ENCODE peak calls at places on chromosome 19, in four cellular contexts. F is tibial artery; G is PC-3; W is CD4-positive, alpha-beta T cell. H is an unnamed sample.

GRCh38 chr19:6521718-6522646 is 8.8 kb upstream of the TNFSF9 start:
- DNase-seq in F (no peak), G (no peak), W (no peak), H (no peak)

GRCh38 chr19:47860602-47861297 is 1.7 kb downstream of the TPRX2 start:
- DNase-seq in F (no peak), G (no peak), W (no peak), H (no peak)

GRCh38 chr19:6730153-6730804 is 7.1 kb downstream of the GPR108 start:
- DNase-seq in F (no peak), G (no peak), W (no peak), H (no peak)

GRCh38 chr19:33641956-33642498 is 20.3 kb downstream of the CHST8 start:
- DNase-seq in F (no peak), G (no peak), W (no peak), H (no peak)

GRCh38 chr19:41967056-41967783 is 8.1 kb upstream of the RABAC1 start:
- DNase-seq in F (no peak), G (no peak), W (no peak), H (no peak)

GRCh38 chr19:15332311-15332996 is at the start of gene BRD4:
- DNase-seq in F (peak; percentile 58), G (peak; percentile 62), W (peak; percentile 72), H (peak; percentile 92)

GRCh38 chr19:6415592-6416190 is 8.9 kb downstream of the KHSRP start:
- DNase-seq in F (no peak), G (no peak), W (no peak), H (no peak)

GRCh38 chr19:42250666-42251531 is 4.0 kb downstream of the ERF start:
- DNase-seq in F (no peak), G (no peak), W (no peak), H (no peak)

GRCh38 chr19:20661150-20661819 is at the start of gene ZNF626:
- DNase-seq in F (peak; percentile 99), G (peak; percentile 10), W (peak; percentile 79), H (peak; percentile 77)

GRCh38 chr19:5060591-5061339 is 91.9 kb downstream of the KDM4B start:
- DNase-seq in F (no peak), G (no peak), W (no peak), H (no peak)

GRCh38 chr19:32749361-32749760 is 29.8 kb downstream of the TDRD12 start:
- DNase-seq in F (no peak), G (no peak), W (no peak), H (no peak)

GRCh38 chr19:8840708-8841107 is 8.5 kb downstream of the MBD3L1 start:
- DNase-seq in F (no peak), G (no peak), W (no peak), H (no peak)

GRCh38 chr19:54418030-54418929 is 3.0 kb downstream of the TTYH1 start:
- DNase-seq in F (no peak), G (no peak), W (no peak), H (no peak)

GRCh38 chr19:49701271-49701786 is 10.4 kb downstream of the CPT1C start:
- DNase-seq in F (no peak), G (no peak), W (no peak), H (no peak)
- TF ChIP-seq CTCF in F (no peak), G (no peak), W (no peak), H (no peak)

GRCh38 chr19:10742494-10742893 is 24.6 kb downstream of the DNM2 start:
- DNase-seq in F (no peak), G (no peak), W (no peak), H (no peak)
- H3K27ac ChIP-seq in F (no peak overlapping the region), G (no peak overlapping the region), W (no peak overlapping the region), H (no peak overlapping the region)

DNA sequence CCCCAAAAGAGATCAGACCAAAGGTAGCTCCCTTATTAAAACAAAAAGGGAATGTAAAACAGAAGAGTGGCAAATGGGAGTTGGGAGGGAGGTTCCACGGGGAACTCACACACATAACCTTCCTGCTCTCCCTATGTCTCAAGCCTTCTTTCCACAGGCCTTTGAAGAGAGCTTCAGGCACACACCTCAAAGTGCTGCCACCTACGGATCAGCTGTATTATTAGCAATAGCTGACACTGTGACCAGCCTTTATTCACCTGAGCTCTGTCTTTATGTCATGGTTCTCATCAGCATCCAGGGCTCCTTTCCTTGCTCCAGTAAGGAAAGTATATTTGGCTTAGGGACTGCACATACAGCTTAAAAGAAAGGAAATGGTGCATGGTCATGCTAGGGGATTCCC is 11.3 kb downstream of the ZNF571 start:
- DNase-seq in F (no peak), G (no peak), W (no peak), H (no peak)
- TF ChIP-seq CTCF in F (no peak), G (no peak), W (no peak), H (no peak)

DNA sequence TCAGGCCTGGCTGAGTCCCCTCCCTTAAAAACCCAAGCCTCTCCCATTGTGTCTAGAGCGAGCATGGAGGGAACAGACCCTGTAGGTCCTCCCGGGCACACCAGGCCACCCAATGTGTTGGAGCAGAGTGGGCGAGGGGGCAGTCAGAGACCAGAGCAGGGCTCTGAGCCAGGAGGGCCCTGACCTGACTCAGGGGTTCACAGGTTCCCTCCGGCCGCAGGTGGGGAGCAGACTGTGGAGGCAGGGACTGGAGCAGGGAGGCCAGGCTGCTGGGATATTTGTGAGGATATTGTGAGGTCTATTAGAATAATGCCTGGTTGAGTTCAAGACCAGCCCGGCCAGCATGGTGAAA is 1.6 kb upstream of the TYROBP start:
- DNase-seq in F (no peak), G (no peak), W (no peak), H (no peak)
- H3K27ac ChIP-seq in F (no peak overlapping the region), G (no peak overlapping the region), W (no peak overlapping the region), H (no peak overlapping the region)

GRCh38 chr19:44764975-44765948 is 12.4 kb upstream of the CBLC start:
- DNase-seq in F (no peak), G (no peak), W (no peak), H (no peak)
- TF ChIP-seq CTCF in F (no peak), G (no peak), W (no peak), H (no peak)

GRCh38 chr19:988081-988480 is 3.9 kb downstream of the WDR18 start:
- DNase-seq in F (no peak), G (no peak), W (no peak), H (no peak)

GRCh38 chr19:990746-991145 is 6.6 kb downstream of the WDR18 start:
- DNase-seq in F (no peak), G (no peak), W (no peak), H (no peak)

GRCh38 chr19:990119-990571 is 6.0 kb downstream of the WDR18 start:
- DNase-seq in F (no peak), G (no peak), W (no peak), H (no peak)

GRCh38 chr19:988510-988909 is 4.4 kb downstream of the WDR18 start:
- DNase-seq in F (no peak), G (no peak), W (no peak), H (no peak)

DNA sequence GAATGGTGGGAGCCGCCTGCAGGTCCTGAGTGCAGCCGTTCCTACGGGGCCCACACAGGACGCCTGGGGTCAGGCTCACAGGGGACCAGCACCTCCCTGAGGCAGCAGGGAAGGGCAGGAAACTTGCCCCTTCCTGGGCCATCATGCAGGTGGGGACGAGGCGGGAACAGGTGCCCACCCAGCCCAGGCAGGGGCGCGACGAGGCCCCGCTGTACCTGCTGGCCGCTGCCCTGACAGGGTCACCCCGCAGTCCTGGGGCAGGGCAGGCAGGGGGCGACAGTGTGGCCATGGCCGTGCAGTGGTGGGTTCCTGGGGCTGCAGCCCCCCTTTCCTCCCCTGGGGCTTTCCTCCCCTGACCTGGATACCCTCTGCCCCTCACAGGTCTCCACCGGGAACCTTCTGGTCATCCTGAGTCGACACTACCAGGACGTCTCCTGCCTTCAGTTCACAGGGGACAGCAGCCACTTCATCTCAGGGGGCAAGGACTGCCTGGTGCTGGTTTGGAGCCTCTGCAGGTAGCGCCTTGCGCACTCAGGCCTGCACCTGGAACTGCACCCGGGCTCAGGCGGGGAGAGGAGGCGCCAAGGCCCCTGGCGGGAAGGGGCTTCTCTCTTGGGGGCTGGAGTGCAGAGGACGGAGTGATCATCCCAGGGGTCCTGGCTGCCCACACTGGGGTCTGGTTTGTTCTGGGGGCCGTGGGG is 5.4 kb downstream of the WDR18 start:
- DNase-seq in F (no peak), G (no peak), W (no peak), H (no peak)
- H3K27ac ChIP-seq in F (no peak overlapping the region), G (no peak overlapping the region), W (no peak overlapping the region), H (no peak overlapping the region)

GRCh38 chr19:58372311-58373133 is 8.3 kb downstream of the ZNF837 start:
- DNase-seq in F (no peak), G (peak; percentile 35), W (no peak), H (no peak)
- TF ChIP-seq CTCF in F (no peak), G (peak; percentile 52), W (no peak), H (no peak)

GRCh38 chr19:13399746-13400145 is 106.5 kb downstream of the CACNA1A start:
- DNase-seq in F (no peak), G (no peak), W (no peak), H (no peak)
- H3K27ac ChIP-seq in F (no peak overlapping the region), G (peak overlapping the region; percentile 94), W (no peak overlapping the region), H (peak overlapping the region; percentile 93)

DNA sequence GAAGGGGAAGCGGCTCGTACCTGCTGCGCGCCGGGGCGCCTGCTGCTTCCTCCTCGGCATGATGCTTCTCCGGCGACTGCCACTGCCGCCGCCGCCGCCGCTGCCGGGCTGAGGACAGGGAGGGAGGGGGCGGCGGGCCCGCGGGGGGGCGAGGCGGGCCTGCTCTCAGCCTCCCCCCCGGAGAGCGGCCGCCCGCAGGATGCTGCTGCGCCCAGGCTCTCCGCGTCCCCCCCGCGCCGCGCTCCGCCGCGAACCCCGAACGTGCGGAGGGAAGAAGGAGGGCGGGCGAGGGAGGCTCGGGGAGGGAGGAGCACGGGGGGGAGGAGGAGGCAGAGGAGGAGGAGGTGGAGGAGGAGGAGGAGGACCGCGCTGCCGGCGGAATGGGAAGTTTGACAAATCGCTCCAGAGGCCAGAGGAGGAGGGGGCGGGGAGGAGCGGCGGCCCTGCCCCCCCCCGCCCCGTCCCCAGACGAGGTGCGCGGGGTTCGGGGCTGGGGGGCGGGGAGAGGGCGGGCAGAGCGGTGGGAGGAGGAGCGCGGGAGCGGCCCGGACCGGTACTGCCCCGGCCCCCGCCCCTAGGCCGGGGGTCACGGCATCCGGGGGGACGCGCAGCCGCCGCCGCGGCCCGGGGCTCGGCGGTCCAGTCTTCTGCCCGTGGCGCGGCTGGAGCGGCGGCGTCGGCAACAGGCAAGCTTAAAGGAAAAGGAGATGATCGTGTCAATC is at the start of gene TSHZ3:
- DNase-seq in F (peak; percentile 78), G (peak; percentile 10), W (no peak), H (peak; percentile 38)
- TF ChIP-seq CTCF in F (no peak), G (no peak), W (no peak), H (no peak)

DNA sequence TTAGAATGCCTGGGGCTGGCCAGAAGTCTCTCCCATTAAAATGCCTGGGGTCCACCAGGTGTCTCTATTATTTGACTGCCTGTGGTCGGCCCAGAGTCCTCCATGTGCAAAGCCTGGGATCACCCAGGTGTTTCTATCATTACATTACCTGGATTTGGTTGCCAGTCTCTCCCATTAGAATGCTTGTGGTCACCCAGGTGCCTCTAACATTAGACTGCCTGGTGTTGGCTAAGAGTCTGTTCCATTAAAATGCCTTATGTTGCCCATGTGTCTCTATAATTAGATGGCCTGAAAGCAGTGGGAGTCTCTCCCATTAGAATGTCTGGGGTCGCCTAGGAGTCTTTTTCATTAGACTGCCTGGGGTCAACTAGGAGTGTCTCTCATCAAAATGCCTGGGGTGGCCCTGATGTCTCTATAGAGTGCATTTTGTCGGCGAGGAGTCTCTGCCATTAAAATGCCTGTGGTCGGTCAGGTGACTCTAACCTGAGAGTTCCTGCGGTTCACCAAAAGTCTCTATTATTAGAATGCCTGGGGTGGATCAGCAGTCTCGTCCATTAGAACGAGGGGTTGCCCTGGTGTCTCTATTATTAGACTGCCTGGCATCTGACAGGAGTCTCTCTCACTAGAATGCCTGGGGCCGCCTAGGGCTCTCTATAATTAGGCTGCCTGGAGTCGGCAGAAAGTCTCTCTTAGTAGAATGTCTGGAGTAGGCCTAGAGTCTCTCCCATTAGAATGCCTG is 1540.5 kb downstream of the UQCRFS1 start:
- DNase-seq in F (peak; percentile 1), G (no peak), W (no peak), H (no peak)
- H3K27ac ChIP-seq in F (no peak overlapping the region), G (no peak overlapping the region), W (no peak overlapping the region), H (no peak overlapping the region)

H was measured in RWPE1.